ENCODE peak calls at places on chromosomes 5 and 9, in five cellular contexts. One of them, this sample, is unnamed.

GRCh38 chr9:109426621-109427402 is 71.3 kb downstream of the PTPN3 start:
- DNase-seq in adrenal gland: no peak
- DNase-seq in dorsolateral prefrontal cortex: no peak
- DNase-seq in sigmoid colon: no peak
- DNase-seq in PC-9: no peak
- DNase-seq in this sample: no peak

GRCh38 chr5:127925916-127926315 is 157.7 kb upstream of the SLC12A2 start:
- DNase-seq in adrenal gland: no peak
- DNase-seq in dorsolateral prefrontal cortex: no peak
- DNase-seq in sigmoid colon: no peak
- DNase-seq in PC-9: no peak
- DNase-seq in this sample: no peak

GRCh38 chr9:70609542-70610286 is 195.3 kb upstream of the KLF9 start:
- DNase-seq in adrenal gland: peak; percentile 87
- DNase-seq in dorsolateral prefrontal cortex: no peak
- DNase-seq in sigmoid colon: peak; percentile 89
- DNase-seq in PC-9: no peak
- DNase-seq in this sample: peak; percentile 68

GRCh38 chr5:1820926-1821325 is 19.7 kb downstream of the NDUFS6 start:
- DNase-seq in adrenal gland: no peak
- DNase-seq in dorsolateral prefrontal cortex: peak; percentile 14
- DNase-seq in sigmoid colon: peak; percentile 30
- DNase-seq in PC-9: no peak
- DNase-seq in this sample: no peak

GRCh38 chr9:105737205-105737604 is 42.9 kb downstream of the TMEM38B start:
- DNase-seq in adrenal gland: no peak
- DNase-seq in dorsolateral prefrontal cortex: no peak
- DNase-seq in sigmoid colon: no peak
- DNase-seq in PC-9: no peak
- DNase-seq in this sample: no peak

GRCh38 chr9:7115606-7116005 is 357.8 kb downstream of the KDM4C start:
- DNase-seq in adrenal gland: peak; percentile 27
- DNase-seq in dorsolateral prefrontal cortex: no peak
- DNase-seq in sigmoid colon: no peak
- DNase-seq in PC-9: no peak
- DNase-seq in this sample: no peak

GRCh38 chr9:87878930-87879603 is 3.6 kb upstream of the SPATA31E1 start:
- DNase-seq in adrenal gland: no peak
- DNase-seq in dorsolateral prefrontal cortex: no peak
- DNase-seq in sigmoid colon: no peak
- DNase-seq in PC-9: no peak
- DNase-seq in this sample: peak; percentile 53

GRCh38 chr5:156367602-156368001 is 40.6 kb downstream of the SGCD start:
- DNase-seq in adrenal gland: peak; percentile 71
- DNase-seq in dorsolateral prefrontal cortex: no peak
- DNase-seq in sigmoid colon: no peak
- DNase-seq in PC-9: no peak
- DNase-seq in this sample: no peak

GRCh38 chr5:146205499-146206202 is 2.2 kb downstream of the RBM27 start:
- DNase-seq in adrenal gland: no peak
- DNase-seq in dorsolateral prefrontal cortex: no peak
- DNase-seq in sigmoid colon: no peak
- DNase-seq in PC-9: no peak
- DNase-seq in this sample: no peak

GRCh38 chr5:177457239-177458121 is 10.9 kb downstream of the PRR7 start:
- DNase-seq in adrenal gland: peak; percentile 84
- DNase-seq in dorsolateral prefrontal cortex: peak; percentile 87
- DNase-seq in sigmoid colon: peak; percentile 93
- DNase-seq in PC-9: peak; percentile 84
- DNase-seq in this sample: peak; percentile 99

GRCh38 chr5:146906803-146907202 is 28.2 kb upstream of the PPP2R2B start:
- DNase-seq in adrenal gland: peak; percentile 20
- DNase-seq in dorsolateral prefrontal cortex: peak; percentile 35
- DNase-seq in sigmoid colon: no peak
- DNase-seq in PC-9: no peak
- DNase-seq in this sample: no peak

GRCh38 chr9:33750307-33750838 is 45.0 kb upstream of the PRSS3 start:
- DNase-seq in adrenal gland: no peak
- DNase-seq in dorsolateral prefrontal cortex: no peak
- DNase-seq in sigmoid colon: no peak
- DNase-seq in PC-9: no peak
- DNase-seq in this sample: peak; percentile 20

GRCh38 chr5:1063661-1064382 is 48.0 kb downstream of the SLC12A7 start:
- DNase-seq in adrenal gland: no peak
- DNase-seq in dorsolateral prefrontal cortex: no peak
- DNase-seq in sigmoid colon: no peak
- DNase-seq in PC-9: no peak
- DNase-seq in this sample: no peak

GRCh38 chr5:145473032-145473642 is 362.0 kb downstream of the PRELID2 start:
- DNase-seq in adrenal gland: no peak
- DNase-seq in dorsolateral prefrontal cortex: no peak
- DNase-seq in sigmoid colon: no peak
- DNase-seq in PC-9: no peak
- DNase-seq in this sample: no peak

GRCh38 chr5:132298305-132298704 is 4.1 kb downstream of the SLC22A4 start:
- DNase-seq in adrenal gland: no peak
- DNase-seq in dorsolateral prefrontal cortex: no peak
- DNase-seq in sigmoid colon: no peak
- DNase-seq in PC-9: no peak
- DNase-seq in this sample: no peak

GRCh38 chr9:89678394-89679005 is 73.7 kb downstream of the GADD45G start:
- DNase-seq in adrenal gland: no peak
- DNase-seq in dorsolateral prefrontal cortex: no peak
- DNase-seq in sigmoid colon: no peak
- DNase-seq in PC-9: no peak
- DNase-seq in this sample: no peak

GRCh38 chr5:23316060-23316591 is 191.3 kb upstream of the PRDM9 start:
- DNase-seq in adrenal gland: no peak
- DNase-seq in dorsolateral prefrontal cortex: no peak
- DNase-seq in sigmoid colon: no peak
- DNase-seq in PC-9: no peak
- DNase-seq in this sample: no peak

GRCh38 chr9:125593581-125593980 is 113.4 kb downstream of the MAPKAP1 start:
- DNase-seq in adrenal gland: no peak
- DNase-seq in dorsolateral prefrontal cortex: no peak
- DNase-seq in sigmoid colon: no peak
- DNase-seq in PC-9: peak; percentile 12
- DNase-seq in this sample: peak; percentile 23

GRCh38 chr9:70250221-70250620 is 8.6 kb upstream of the SMC5 start:
- DNase-seq in adrenal gland: no peak
- DNase-seq in dorsolateral prefrontal cortex: no peak
- DNase-seq in sigmoid colon: no peak
- DNase-seq in PC-9: no peak
- DNase-seq in this sample: no peak

GRCh38 chr9:27539479-27540441 is 10.1 kb upstream of the MOB3B start:
- DNase-seq in adrenal gland: no peak
- DNase-seq in dorsolateral prefrontal cortex: no peak
- DNase-seq in sigmoid colon: peak; percentile 83
- DNase-seq in PC-9: peak; percentile 9
- DNase-seq in this sample: no peak

GRCh38 chr9:23309800-23310199 is 516.2 kb downstream of the ELAVL2 start:
- DNase-seq in adrenal gland: no peak
- DNase-seq in dorsolateral prefrontal cortex: no peak
- DNase-seq in sigmoid colon: no peak
- DNase-seq in PC-9: no peak
- DNase-seq in this sample: no peak
- TF ChIP-seq CTCF in adrenal gland: no peak
- TF ChIP-seq CTCF in dorsolateral prefrontal cortex: no peak
- TF ChIP-seq CTCF in sigmoid colon: no peak
- TF ChIP-seq CTCF in PC-9: no peak
- TF ChIP-seq CTCF in this sample: no peak

GRCh38 chr5:138783976-138784375 is 30.8 kb downstream of the CTNNA1 start:
- DNase-seq in adrenal gland: no peak
- DNase-seq in dorsolateral prefrontal cortex: no peak
- DNase-seq in sigmoid colon: no peak
- DNase-seq in PC-9: no peak
- DNase-seq in this sample: no peak
- H3K27ac ChIP-seq in adrenal gland: no peak overlapping the region
- H3K27ac ChIP-seq in dorsolateral prefrontal cortex: no peak overlapping the region
- H3K27ac ChIP-seq in sigmoid colon: no peak overlapping the region
- H3K27ac ChIP-seq in PC-9: no peak overlapping the region
- H3K27ac ChIP-seq in this sample: no peak overlapping the region

GRCh38 chr9:133389025-133389557 is 12.9 kb downstream of the STKLD1 start:
- DNase-seq in adrenal gland: no peak
- DNase-seq in dorsolateral prefrontal cortex: peak; percentile 72
- DNase-seq in sigmoid colon: no peak
- DNase-seq in PC-9: no peak
- DNase-seq in this sample: no peak

GRCh38 chr9:133386338-133386737 is 10.2 kb downstream of the STKLD1 start:
- DNase-seq in adrenal gland: no peak
- DNase-seq in dorsolateral prefrontal cortex: no peak
- DNase-seq in sigmoid colon: no peak
- DNase-seq in PC-9: no peak
- DNase-seq in this sample: no peak

GRCh38 chr9:133387680-133388079 is 11.5 kb downstream of the STKLD1 start:
- DNase-seq in adrenal gland: no peak
- DNase-seq in dorsolateral prefrontal cortex: no peak
- DNase-seq in sigmoid colon: no peak
- DNase-seq in PC-9: peak; percentile 42
- DNase-seq in this sample: peak; percentile 61

GRCh38 chr9:133390713-133391112 is 14.5 kb downstream of the STKLD1 start:
- DNase-seq in adrenal gland: no peak
- DNase-seq in dorsolateral prefrontal cortex: no peak
- DNase-seq in sigmoid colon: no peak
- DNase-seq in PC-9: no peak
- DNase-seq in this sample: no peak

DNA sequence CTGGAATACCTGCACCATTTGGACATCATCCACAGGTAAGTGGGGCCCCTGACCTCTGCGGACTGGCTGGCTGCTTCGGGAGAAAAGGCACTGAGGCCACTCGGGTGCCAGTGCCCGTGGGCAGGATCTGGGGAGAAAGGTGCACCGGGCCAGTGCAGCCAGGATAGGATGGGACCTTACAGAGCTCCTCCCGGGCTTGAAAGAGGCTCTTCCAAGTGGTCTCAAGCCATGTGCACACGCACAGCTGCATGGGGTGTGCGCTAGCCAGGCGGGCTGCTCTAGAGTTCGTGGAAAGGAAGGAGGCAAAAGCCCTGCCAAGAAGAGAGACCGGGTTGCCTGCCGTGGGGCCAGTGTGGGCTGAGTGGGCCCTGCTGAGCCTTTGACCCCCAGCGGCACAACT is 13.4 kb downstream of the STKLD1 start:
- DNase-seq in adrenal gland: no peak
- DNase-seq in dorsolateral prefrontal cortex: no peak
- DNase-seq in sigmoid colon: no peak
- DNase-seq in PC-9: no peak
- DNase-seq in this sample: no peak
- TF ChIP-seq CTCF in adrenal gland: no peak
- TF ChIP-seq CTCF in dorsolateral prefrontal cortex: no peak
- TF ChIP-seq CTCF in sigmoid colon: no peak
- TF ChIP-seq CTCF in PC-9: no peak
- TF ChIP-seq CTCF in this sample: no peak

GRCh38 chr9:134436926-134437325 is 110.7 kb downstream of the RXRA start:
- DNase-seq in adrenal gland: no peak
- DNase-seq in dorsolateral prefrontal cortex: no peak
- DNase-seq in sigmoid colon: no peak
- DNase-seq in PC-9: no peak
- DNase-seq in this sample: no peak
- H3K27ac ChIP-seq in adrenal gland: peak overlapping the region; percentile 27
- H3K27ac ChIP-seq in dorsolateral prefrontal cortex: peak overlapping the region; percentile 90
- H3K27ac ChIP-seq in sigmoid colon: peak overlapping the region; percentile 91
- H3K27ac ChIP-seq in PC-9: no peak overlapping the region
- H3K27ac ChIP-seq in this sample: peak overlapping the region; percentile 100

DNA sequence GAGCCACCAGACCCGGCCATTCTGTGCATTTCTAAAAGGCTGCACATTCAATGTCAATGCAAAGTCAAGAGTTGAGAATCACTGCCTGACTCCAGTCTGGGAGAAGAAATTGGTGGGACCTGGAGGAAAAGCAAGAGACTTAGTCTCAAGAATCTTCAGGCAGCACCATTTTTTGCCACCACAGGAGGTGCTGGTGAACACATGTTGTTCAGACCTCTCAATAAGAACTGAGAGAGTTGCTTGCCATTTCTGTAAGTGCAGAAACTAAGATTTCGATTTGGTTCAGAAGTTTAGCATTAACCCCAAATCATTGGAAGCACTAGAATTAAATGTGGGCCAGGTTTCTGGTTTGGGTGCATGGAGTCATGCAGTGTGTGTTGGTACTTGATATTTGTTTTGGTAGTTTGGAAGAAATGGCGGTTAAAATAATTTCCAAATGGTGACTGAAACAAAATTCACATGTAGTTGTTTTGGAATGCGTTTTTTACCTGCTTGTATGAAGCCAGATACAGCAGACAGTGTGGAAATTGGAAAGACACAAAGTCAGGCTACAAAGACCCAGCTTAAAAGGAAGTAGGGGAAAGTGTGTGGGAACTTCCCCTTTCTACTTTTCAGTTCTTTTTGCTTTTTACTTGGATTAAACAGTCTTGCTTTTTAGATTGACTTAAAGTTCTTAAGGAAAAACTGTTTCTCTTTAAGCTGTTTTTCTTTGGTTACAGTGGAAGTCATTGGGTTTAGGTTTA is 20.4 kb downstream of the PDE8B start:
- DNase-seq in adrenal gland: no peak
- DNase-seq in dorsolateral prefrontal cortex: no peak
- DNase-seq in sigmoid colon: no peak
- DNase-seq in PC-9: no peak
- DNase-seq in this sample: no peak
- TF ChIP-seq CTCF in adrenal gland: no peak
- TF ChIP-seq CTCF in dorsolateral prefrontal cortex: no peak
- TF ChIP-seq CTCF in sigmoid colon: no peak
- TF ChIP-seq CTCF in PC-9: peak; percentile 35
- TF ChIP-seq CTCF in this sample: no peak

DNA sequence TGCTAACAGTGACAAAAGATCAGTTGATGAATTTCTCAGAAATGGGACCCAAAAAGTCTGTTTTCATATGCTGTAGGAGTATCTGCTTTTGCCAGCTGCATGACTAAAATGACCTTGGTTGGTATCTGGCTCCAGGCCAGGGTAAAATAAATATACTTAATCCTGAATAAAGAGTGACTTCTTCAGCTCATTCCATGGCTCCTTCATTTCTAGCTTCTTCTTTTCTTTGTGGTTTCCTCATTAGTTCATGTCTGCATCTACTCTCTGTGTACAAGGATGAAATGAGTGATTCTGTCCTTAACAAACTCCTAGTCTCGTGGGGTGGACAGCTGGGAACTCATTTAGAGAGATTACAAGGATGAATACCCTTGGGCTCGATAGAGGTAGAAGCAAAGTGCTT is 36.0 kb downstream of the RCL1 start:
- DNase-seq in adrenal gland: peak; percentile 68
- DNase-seq in dorsolateral prefrontal cortex: no peak
- DNase-seq in sigmoid colon: no peak
- DNase-seq in PC-9: no peak
- DNase-seq in this sample: no peak
- H3K27ac ChIP-seq in adrenal gland: peak overlapping the region; percentile 55
- H3K27ac ChIP-seq in dorsolateral prefrontal cortex: no peak overlapping the region
- H3K27ac ChIP-seq in sigmoid colon: no peak overlapping the region
- H3K27ac ChIP-seq in PC-9: no peak overlapping the region
- H3K27ac ChIP-seq in this sample: no peak overlapping the region

GRCh38 chr5:76580983-76581382 is 42.2 kb downstream of the F2RL2 start:
- DNase-seq in adrenal gland: no peak
- DNase-seq in dorsolateral prefrontal cortex: no peak
- DNase-seq in sigmoid colon: no peak
- DNase-seq in PC-9: no peak
- DNase-seq in this sample: no peak
- TF ChIP-seq CTCF in adrenal gland: no peak
- TF ChIP-seq CTCF in dorsolateral prefrontal cortex: no peak
- TF ChIP-seq CTCF in sigmoid colon: no peak
- TF ChIP-seq CTCF in PC-9: no peak
- TF ChIP-seq CTCF in this sample: no peak